ENCODE peak calls at places on chromosomes 5 and 9, in five cellular contexts. Y is uterus, F is IMR-90, K is tibial nerve, J is sigmoid colon. V is an unnamed sample.

GRCh38 chr5:176818391-176819098 is 8.2 kb downstream of the UNC5A start:
- DNase-seq in K (no peak), F (no peak), J (no peak), Y (no peak), V (no peak)

GRCh38 chr5:174409070-174409469 is 315.3 kb upstream of the MSX2 start:
- DNase-seq in Y (no peak), K (no peak), J (no peak), F (no peak), V (no peak)

GRCh38 chr5:107548477-107548876 is 122.3 kb downstream of the EFNA5 start:
- DNase-seq in F (no peak), J (no peak), K (no peak), Y (no peak), V (no peak)

GRCh38 chr9:115170674-115171073 is 52.7 kb upstream of the TNC start:
- DNase-seq in K (no peak), J (no peak), F (peak; percentile 52), Y (no peak), V (peak; percentile 71)

GRCh38 chr5:174951151-174951780 is 226.9 kb downstream of the MSX2 start:
- DNase-seq in F (peak; percentile 80), K (no peak), Y (no peak), J (no peak), V (peak; percentile 69)

GRCh38 chr9:130935660-130936271 is 3.3 kb downstream of the FIBCD1 start:
- DNase-seq in K (no peak), Y (no peak), J (no peak), F (peak; percentile 61), V (no peak)

GRCh38 chr9:93059960-93060591 is 1.6 kb downstream of the SUSD3 start:
- DNase-seq in Y (no peak), F (no peak), J (no peak), K (no peak), V (no peak)

GRCh38 chr5:68395844-68396523 is 180.4 kb downstream of the PIK3R1 start:
- DNase-seq in J (no peak), Y (no peak), F (no peak), K (no peak), V (no peak)

GRCh38 chr9:133127340-133127981 is 6.4 kb upstream of the RALGDS start:
- DNase-seq in F (no peak), Y (peak; percentile 65), J (peak; percentile 86), K (no peak), V (no peak)

GRCh38 chr9:80948107-80948506 is 741.2 kb downstream of the TLE1 start:
- DNase-seq in Y (no peak), J (no peak), K (no peak), F (no peak), V (no peak)

GRCh38 chr5:132265336-132266030 is 8.0 kb downstream of the PDLIM4 start:
- DNase-seq in F (peak; percentile 96), J (peak; percentile 91), Y (peak; percentile 89), K (no peak), V (peak; percentile 96)
- TF ChIP-seq POLR2A in F (peak; percentile 76), J (no peak), Y (peak; percentile 59), K (peak; percentile 48), V (no peak)

GRCh38 chr5:1311443-1312055 is 16.7 kb upstream of the TERT start:
- DNase-seq in K (no peak), Y (no peak), F (no peak), J (no peak), V (no peak)

GRCh38 chr5:1314564-1314982 is 19.7 kb upstream of the TERT start:
- DNase-seq in K (no peak), J (peak; percentile 53), Y (no peak), F (no peak), V (no peak)

GRCh38 chr5:1315018-1315708 is 20.3 kb upstream of the TERT start:
- DNase-seq in J (no peak), F (no peak), Y (no peak), K (no peak), V (no peak)

GRCh38 chr5:1312206-1312605 is 17.3 kb upstream of the TERT start:
- DNase-seq in Y (no peak), F (no peak), K (no peak), J (peak; percentile 35), V (no peak)

GRCh38 chr5:1312993-1313833 is 18.3 kb upstream of the TERT start:
- DNase-seq in Y (no peak), J (peak; percentile 51), K (no peak), F (no peak), V (no peak)
- TF ChIP-seq POLR2A in Y (no peak), J (no peak), K (no peak), F (no peak), V (no peak)

DNA sequence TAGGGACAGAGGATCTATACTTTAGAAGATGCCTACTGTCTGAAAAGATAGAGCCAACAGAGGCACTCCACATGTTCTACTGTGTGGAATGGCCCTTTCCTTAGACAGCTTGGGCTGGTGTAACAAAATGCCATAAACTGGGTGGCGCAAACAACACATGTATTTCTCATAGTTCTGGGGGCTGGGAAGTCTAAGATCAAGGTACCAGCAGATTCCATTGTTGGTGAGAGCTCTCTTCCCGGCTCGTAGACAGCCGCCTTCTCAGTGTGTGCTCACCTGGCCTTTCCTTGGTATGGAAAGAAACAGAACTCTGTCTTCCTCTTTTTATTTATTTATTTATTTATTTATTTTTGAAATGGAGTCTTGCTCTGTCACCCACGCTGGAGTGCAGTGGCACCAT is 70.9 kb downstream of the APTX start:
- DNase-seq in J (no peak), F (no peak), K (no peak), Y (no peak), V (no peak)
- TF ChIP-seq POLR2A in J (no peak), F (no peak), K (no peak), Y (no peak), V (no peak)

DNA sequence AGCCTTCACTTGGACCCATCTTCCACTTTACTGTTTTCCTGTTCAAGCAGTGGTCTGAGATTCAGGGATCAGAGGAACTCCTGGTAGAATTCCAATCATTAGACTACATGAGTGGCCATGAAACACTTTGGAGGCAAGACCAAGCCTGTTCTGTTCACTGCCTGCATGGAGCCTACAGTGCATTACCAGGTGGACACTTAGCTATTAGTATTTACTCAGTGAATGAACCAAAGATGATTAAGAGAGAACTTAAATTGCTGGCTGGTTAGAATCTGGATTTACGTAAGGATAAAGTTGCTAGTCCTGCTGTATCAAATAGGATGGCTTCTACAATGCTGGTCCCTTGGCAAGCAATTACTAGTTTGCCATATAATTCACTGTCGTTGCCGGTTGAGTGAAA is 245.5 kb downstream of the ARRDC3 start:
- DNase-seq in J (no peak), K (no peak), F (no peak), Y (no peak), V (no peak)
- TF ChIP-seq POLR2A in J (no peak), K (no peak), F (no peak), Y (no peak), V (no peak)

GRCh38 chr9:120902286-120902685 is 24.3 kb downstream of the TRAF1 start:
- DNase-seq in K (no peak), Y (no peak), F (no peak), J (no peak), V (no peak)

GRCh38 chr9:120899490-120900037 is 22.6 kb upstream of the PHF19 start:
- DNase-seq in K (no peak), Y (no peak), F (no peak), J (no peak), V (no peak)

GRCh38 chr9:120900821-120901220 is 23.8 kb upstream of the PHF19 start:
- DNase-seq in F (no peak), K (no peak), Y (no peak), J (no peak), V (no peak)

GRCh38 chr9:120902824-120903608 is 23.6 kb downstream of the TRAF1 start:
- DNase-seq in F (no peak), Y (no peak), K (no peak), J (no peak), V (no peak)

GRCh38 chr9:120901704-120902103 is 24.7 kb upstream of the PHF19 start:
- DNase-seq in K (no peak), Y (no peak), F (no peak), J (no peak), V (no peak)
- TF ChIP-seq POLR2A in K (no peak), Y (no peak), F (no peak), J (no peak), V (no peak)